ENCODE peak calls at places on chromosomes 6 and 20, in four cellular contexts. One of them, this sample, is unnamed.
A peak's percentile ranks its signal among the peaks of the same experiment; 100 is the strongest.

GRCh38 chr20:36162272-36162966 is 7.9 kb downstream of the EPB41L1 start:
- DNase-seq in uterus: no peak
- DNase-seq in fibroblast of lung: no peak
- DNase-seq in upper lobe of right lung: no peak
- DNase-seq in this sample: no peak

GRCh38 chr6:158340252-158340651 is 28.0 kb downstream of the TULP4 start:
- DNase-seq in uterus: no peak
- DNase-seq in upper lobe of right lung: no peak
- DNase-seq in fibroblast of lung: no peak
- DNase-seq in this sample: no peak

GRCh38 chr20:20712004-20712473 is 405 bp downstream of the RALGAPA2 start:
- DNase-seq in upper lobe of right lung: no peak
- DNase-seq in fibroblast of lung: peak; percentile 11
- DNase-seq in uterus: no peak
- DNase-seq in this sample: no peak

GRCh38 chr6:169168706-169169105 is 84.9 kb downstream of the THBS2 start:
- DNase-seq in uterus: no peak
- DNase-seq in upper lobe of right lung: no peak
- DNase-seq in fibroblast of lung: no peak
- DNase-seq in this sample: no peak

GRCh38 chr6:143432588-143432987 is 17.9 kb downstream of the ADAT2 start:
- DNase-seq in uterus: no peak
- DNase-seq in fibroblast of lung: no peak
- DNase-seq in upper lobe of right lung: no peak
- DNase-seq in this sample: no peak

GRCh38 chr20:60035486-60035885 is 77.3 kb downstream of the CDH26 start:
- DNase-seq in uterus: no peak
- DNase-seq in fibroblast of lung: no peak
- DNase-seq in upper lobe of right lung: no peak
- DNase-seq in this sample: no peak

GRCh38 chr6:9620687-9621086 is 794.2 kb downstream of the TFAP2A start:
- DNase-seq in fibroblast of lung: no peak
- DNase-seq in uterus: no peak
- DNase-seq in upper lobe of right lung: no peak
- DNase-seq in this sample: no peak

GRCh38 chr6:26196846-26197683 is 109.8 kb downstream of the HFE start:
- DNase-seq in fibroblast of lung: peak; percentile 96
- DNase-seq in uterus: peak; percentile 66
- DNase-seq in upper lobe of right lung: no peak
- DNase-seq in this sample: no peak

GRCh38 chr20:6501061-6501460 is 266.4 kb upstream of the BMP2 start:
- DNase-seq in fibroblast of lung: peak; percentile 62
- DNase-seq in upper lobe of right lung: no peak
- DNase-seq in uterus: no peak
- DNase-seq in this sample: no peak

GRCh38 chr20:41538810-41539596 is 79.2 kb downstream of the CHD6 start:
- DNase-seq in fibroblast of lung: no peak
- DNase-seq in upper lobe of right lung: no peak
- DNase-seq in uterus: no peak
- DNase-seq in this sample: no peak

GRCh38 chr6:108277295-108277694 is 16.5 kb upstream of the SNX3 start:
- DNase-seq in upper lobe of right lung: no peak
- DNase-seq in fibroblast of lung: no peak
- DNase-seq in uterus: no peak
- DNase-seq in this sample: no peak

GRCh38 chr20:53001502-53002301 is 29.5 kb downstream of the TSHZ2 start:
- DNase-seq in uterus: no peak
- DNase-seq in fibroblast of lung: no peak
- DNase-seq in upper lobe of right lung: no peak
- DNase-seq in this sample: no peak

GRCh38 chr6:20319520-20320357 is 81.9 kb upstream of the E2F3 start:
- DNase-seq in upper lobe of right lung: peak; percentile 72
- DNase-seq in fibroblast of lung: no peak
- DNase-seq in uterus: no peak
- DNase-seq in this sample: no peak

GRCh38 chr20:22544462-22544861 is 39.9 kb downstream of the FOXA2 start:
- DNase-seq in upper lobe of right lung: no peak
- DNase-seq in fibroblast of lung: no peak
- DNase-seq in uterus: no peak
- DNase-seq in this sample: no peak

GRCh38 chr6:132969188-132969587 is 154.8 kb downstream of the RPS12 start:
- DNase-seq in uterus: no peak
- DNase-seq in fibroblast of lung: no peak
- DNase-seq in upper lobe of right lung: no peak
- DNase-seq in this sample: no peak

GRCh38 chr20:44736170-44737021 is 9.3 kb upstream of the KCNK15 start:
- DNase-seq in uterus: peak; percentile 57
- DNase-seq in upper lobe of right lung: no peak
- DNase-seq in fibroblast of lung: peak; percentile 78
- DNase-seq in this sample: peak; percentile 78

GRCh38 chr6:126444874-126445273 is 105.0 kb downstream of the CENPW start:
- DNase-seq in uterus: no peak
- DNase-seq in upper lobe of right lung: no peak
- DNase-seq in fibroblast of lung: peak; percentile 28
- DNase-seq in this sample: no peak

GRCh38 chr6:157188213-157188612 is 135.1 kb downstream of the TMEM242 start:
- DNase-seq in fibroblast of lung: peak; percentile 46
- DNase-seq in uterus: no peak
- DNase-seq in upper lobe of right lung: no peak
- DNase-seq in this sample: no peak

GRCh38 chr6:71204741-71205140 is 83.9 kb upstream of the OGFRL1 start:
- DNase-seq in fibroblast of lung: no peak
- DNase-seq in upper lobe of right lung: no peak
- DNase-seq in uterus: no peak
- DNase-seq in this sample: no peak

GRCh38 chr6:144194293-144194828 is 44.0 kb downstream of the STX11 start:
- DNase-seq in upper lobe of right lung: no peak
- DNase-seq in fibroblast of lung: no peak
- DNase-seq in uterus: no peak
- DNase-seq in this sample: no peak

GRCh38 chr6:53161481-53162009 is 12.9 kb upstream of the GCM1 start:
- DNase-seq in uterus: no peak
- DNase-seq in fibroblast of lung: no peak
- DNase-seq in upper lobe of right lung: no peak
- DNase-seq in this sample: no peak

GRCh38 chr20:40895182-40895581 is 133.4 kb upstream of the TOP1 start:
- DNase-seq in upper lobe of right lung: no peak
- DNase-seq in fibroblast of lung: no peak
- DNase-seq in uterus: no peak
- DNase-seq in this sample: no peak

GRCh38 chr6:142946924-142947701 is 2.1 kb upstream of the HIVEP2 start:
- DNase-seq in upper lobe of right lung: peak; percentile 93
- DNase-seq in uterus: peak; percentile 78
- DNase-seq in fibroblast of lung: peak; percentile 42
- DNase-seq in this sample: peak; percentile 87

GRCh38 chr6:87444362-87444761 is 28.4 kb upstream of the SLC35A1 start:
- DNase-seq in fibroblast of lung: no peak
- DNase-seq in uterus: no peak
- DNase-seq in upper lobe of right lung: no peak
- DNase-seq in this sample: no peak

GRCh38 chr20:64173116-64173515 is 8.9 kb downstream of the MYT1 start:
- DNase-seq in fibroblast of lung: no peak
- DNase-seq in uterus: no peak
- DNase-seq in upper lobe of right lung: no peak
- DNase-seq in this sample: no peak

GRCh38 chr20:23260181-23260840 is 90.3 kb upstream of the NXT1 start:
- DNase-seq in upper lobe of right lung: no peak
- DNase-seq in fibroblast of lung: no peak
- DNase-seq in uterus: no peak
- DNase-seq in this sample: no peak

GRCh38 chr20:7672551-7672950 is 267.7 kb downstream of the HAO1 start:
- DNase-seq in upper lobe of right lung: no peak
- DNase-seq in fibroblast of lung: no peak
- DNase-seq in uterus: no peak
- DNase-seq in this sample: no peak

GRCh38 chr6:38489951-38490350 is 149.8 kb downstream of the BTBD9 start:
- DNase-seq in fibroblast of lung: peak; percentile 68
- DNase-seq in upper lobe of right lung: no peak
- DNase-seq in uterus: no peak
- DNase-seq in this sample: no peak

GRCh38 chr20:6697228-6697972 is 70.1 kb upstream of the BMP2 start:
- DNase-seq in uterus: no peak
- DNase-seq in fibroblast of lung: no peak
- DNase-seq in upper lobe of right lung: no peak
- DNase-seq in this sample: no peak

GRCh38 chr20:43983359-43983758 is 68.7 kb downstream of the TOX2 start:
- DNase-seq in fibroblast of lung: no peak
- DNase-seq in upper lobe of right lung: no peak
- DNase-seq in uterus: no peak
- DNase-seq in this sample: no peak

GRCh38 chr6:83231146-83231545 is 38.0 kb downstream of the RWDD2A start:
- DNase-seq in uterus: no peak
- DNase-seq in fibroblast of lung: peak; percentile 60
- DNase-seq in upper lobe of right lung: no peak
- DNase-seq in this sample: no peak

GRCh38 chr20:32762754-32763201 is 593 bp downstream of the DNMT3B start:
- DNase-seq in upper lobe of right lung: no peak
- DNase-seq in uterus: no peak
- DNase-seq in fibroblast of lung: no peak
- DNase-seq in this sample: no peak

GRCh38 chr6:43702522-43703440 is 15.2 kb upstream of the MRPS18A start:
- DNase-seq in uterus: peak; percentile 88
- DNase-seq in upper lobe of right lung: peak; percentile 92
- DNase-seq in fibroblast of lung: peak; percentile 98
- DNase-seq in this sample: peak; percentile 88

GRCh38 chr6:36863670-36864540 is 10.7 kb downstream of the PPIL1 start:
- DNase-seq in fibroblast of lung: no peak
- DNase-seq in uterus: no peak
- DNase-seq in upper lobe of right lung: no peak
- DNase-seq in this sample: no peak

GRCh38 chr6:36862848-36863382 is 11.7 kb downstream of the PPIL1 start:
- DNase-seq in uterus: no peak
- DNase-seq in upper lobe of right lung: no peak
- DNase-seq in fibroblast of lung: no peak
- DNase-seq in this sample: no peak

GRCh38 chr6:36867471-36868224 is 7.0 kb downstream of the PPIL1 start:
- DNase-seq in fibroblast of lung: no peak
- DNase-seq in upper lobe of right lung: no peak
- DNase-seq in uterus: no peak
- DNase-seq in this sample: no peak

GRCh38 chr6:36862164-36862847 is 12.3 kb downstream of the PPIL1 start:
- DNase-seq in upper lobe of right lung: no peak
- DNase-seq in fibroblast of lung: no peak
- DNase-seq in uterus: no peak
- DNase-seq in this sample: no peak

DNA sequence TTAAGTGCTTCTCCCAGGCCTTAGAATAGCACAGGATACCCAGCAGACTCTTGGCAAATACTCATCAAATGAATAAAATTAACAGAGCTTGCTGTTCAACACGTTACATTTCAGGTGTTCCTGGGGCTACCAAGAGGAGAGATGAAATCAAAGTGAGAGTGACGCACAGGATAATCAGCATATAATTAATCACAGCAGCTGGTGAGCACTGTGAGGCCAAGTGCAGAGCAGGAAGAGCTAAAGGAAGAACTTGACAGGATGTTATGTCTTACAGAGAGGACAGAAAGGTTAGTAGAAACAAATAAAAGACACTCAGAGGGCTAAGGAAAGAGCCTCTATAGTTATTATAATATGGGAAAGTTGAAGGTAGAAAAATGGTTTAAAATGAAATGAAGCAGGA is 8.8 kb downstream of the PPIL1 start:
- DNase-seq in uterus: no peak
- DNase-seq in fibroblast of lung: no peak
- DNase-seq in upper lobe of right lung: no peak
- DNase-seq in this sample: no peak
- H3K4me1 ChIP-seq in uterus: no peaks in the 10 kb centered on the region
- H3K4me1 ChIP-seq in fibroblast of lung: no peaks in the 10 kb centered on the region
- H3K4me1 ChIP-seq in upper lobe of right lung: no peaks in the 10 kb centered on the region
- H3K4me1 ChIP-seq in this sample: no peaks in the 10 kb centered on the region

GRCh38 chr20:50536333-50536732 is 26.1 kb downstream of the PTPN1 start:
- DNase-seq in fibroblast of lung: no peak
- DNase-seq in uterus: no peak
- DNase-seq in upper lobe of right lung: no peak
- DNase-seq in this sample: no peak
- TF ChIP-seq CTCF in fibroblast of lung: no peak
- TF ChIP-seq CTCF in uterus: no peak
- TF ChIP-seq CTCF in upper lobe of right lung: no peak
- TF ChIP-seq CTCF in this sample: no peak

GRCh38 chr6:161215876-161216615 is 57.8 kb downstream of the AGPAT4 start:
- DNase-seq in fibroblast of lung: peak; percentile 71
- DNase-seq in upper lobe of right lung: no peak
- DNase-seq in uterus: no peak
- DNase-seq in this sample: no peak
- H3K9me3 ChIP-seq in fibroblast of lung: no peaks in the 10 kb centered on the region
- H3K9me3 ChIP-seq in upper lobe of right lung: no peaks in the 10 kb centered on the region
- H3K9me3 ChIP-seq in uterus: no peaks in the 10 kb centered on the region
- H3K9me3 ChIP-seq in this sample: no peaks in the 10 kb centered on the region

GRCh38 chr6:32151131-32151884 is 431 bp downstream of the PRRT1 start:
- DNase-seq in uterus: no peak
- DNase-seq in upper lobe of right lung: no peak
- DNase-seq in fibroblast of lung: no peak
- DNase-seq in this sample: no peak
- H3K4me1 ChIP-seq in uterus: peaks cover 5% of the 10 kb centered on the region
- H3K4me1 ChIP-seq in upper lobe of right lung: peaks cover 28% of the 10 kb centered on the region
- H3K4me1 ChIP-seq in fibroblast of lung: peaks cover 18% of the 10 kb centered on the region
- H3K4me1 ChIP-seq in this sample: peaks cover 4% of the 10 kb centered on the region

GRCh38 chr6:159968295-159969203 is at the start of gene IGF2R:
- DNase-seq in uterus: peak; percentile 90
- DNase-seq in fibroblast of lung: peak; percentile 88
- DNase-seq in upper lobe of right lung: peak; percentile 97
- DNase-seq in this sample: peak; percentile 96
- TF ChIP-seq CTCF in uterus: peak; percentile 33
- TF ChIP-seq CTCF in fibroblast of lung: no peak
- TF ChIP-seq CTCF in upper lobe of right lung: no peak
- TF ChIP-seq CTCF in this sample: no peak

DNA sequence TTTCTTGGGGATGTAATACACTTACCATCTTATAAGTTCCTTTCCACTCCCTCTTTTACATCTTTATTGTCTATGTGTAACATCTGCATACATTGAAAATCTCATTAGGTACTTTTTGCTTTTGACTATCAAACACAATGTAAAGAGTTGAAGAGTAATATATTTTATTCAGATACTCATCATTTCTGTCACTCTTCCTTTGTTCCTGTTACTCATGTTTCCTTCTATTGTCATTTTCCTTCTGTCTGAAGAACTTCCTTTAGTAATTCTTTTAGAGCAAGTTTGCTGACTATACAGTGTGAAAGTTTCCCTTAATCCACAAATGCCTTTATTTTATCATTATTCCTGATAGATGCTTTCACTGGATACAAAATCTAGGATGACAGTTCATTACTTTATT is 339.8 kb downstream of the SOX4 start:
- DNase-seq in upper lobe of right lung: no peak
- DNase-seq in fibroblast of lung: no peak
- DNase-seq in uterus: no peak
- DNase-seq in this sample: no peak
- H3K9me3 ChIP-seq in upper lobe of right lung: no peaks in the 10 kb centered on the region
- H3K9me3 ChIP-seq in fibroblast of lung: no peaks in the 10 kb centered on the region
- H3K9me3 ChIP-seq in uterus: no peaks in the 10 kb centered on the region
- H3K9me3 ChIP-seq in this sample: no peaks in the 10 kb centered on the region

GRCh38 chr20:14828459-14828858 is 491.0 kb upstream of the FLRT3 start:
- DNase-seq in uterus: no peak
- DNase-seq in fibroblast of lung: no peak
- DNase-seq in upper lobe of right lung: no peak
- DNase-seq in this sample: no peak
- H3K4me1 ChIP-seq in uterus: no peaks in the 10 kb centered on the region
- H3K4me1 ChIP-seq in fibroblast of lung: no peaks in the 10 kb centered on the region
- H3K4me1 ChIP-seq in upper lobe of right lung: no peaks in the 10 kb centered on the region
- H3K4me1 ChIP-seq in this sample: no peaks in the 10 kb centered on the region

GRCh38 chr20:3173582-3174441 is 463 bp upstream of the LZTS3 start:
- DNase-seq in uterus: peak; percentile 91
- DNase-seq in fibroblast of lung: peak; percentile 68
- DNase-seq in upper lobe of right lung: peak; percentile 96
- DNase-seq in this sample: peak; percentile 95
- TF ChIP-seq CTCF in uterus: no peak
- TF ChIP-seq CTCF in fibroblast of lung: peak; percentile 13
- TF ChIP-seq CTCF in upper lobe of right lung: peak; percentile 29
- TF ChIP-seq CTCF in this sample: no peak